ENCODE peak calls at places on chromosome 10, in seven cellular contexts. One of them, this sample, is unnamed.

GRCh38 chr10:28774051-28774995 is 97.0 kb downstream of the BAMBI start:
- DNase-seq in neural progenitor cell: peak
- DNase-seq in PC-9: no peak
- DNase-seq in PC-3: peak
- DNase-seq in fibroblast of lung: no peak
- DNase-seq in mammary epithelial cell: no peak
- DNase-seq in MM.1S: no peak
- DNase-seq in this sample: no peak

GRCh38 chr10:47452495-47453434 is 31.1 kb downstream of the ANXA8 start:
- DNase-seq in neural progenitor cell: no peak
- DNase-seq in PC-9: no peak
- DNase-seq in PC-3: no peak
- DNase-seq in fibroblast of lung: no peak
- DNase-seq in mammary epithelial cell: no peak
- DNase-seq in MM.1S: no peak
- DNase-seq in this sample: no peak

GRCh38 chr10:96283756-96284155 is 12.4 kb upstream of the BLNK start:
- DNase-seq in neural progenitor cell: no peak
- DNase-seq in PC-9: no peak
- DNase-seq in PC-3: no peak
- DNase-seq in fibroblast of lung: no peak
- DNase-seq in mammary epithelial cell: no peak
- DNase-seq in MM.1S: no peak
- DNase-seq in this sample: no peak

GRCh38 chr10:130495116-130495862 is 359.1 kb downstream of the GLRX3 start:
- DNase-seq in neural progenitor cell: no peak
- DNase-seq in PC-9: no peak
- DNase-seq in PC-3: no peak
- DNase-seq in fibroblast of lung: no peak
- DNase-seq in mammary epithelial cell: no peak
- DNase-seq in MM.1S: no peak
- DNase-seq in this sample: no peak

GRCh38 chr10:52566471-52567246 is 205.9 kb downstream of the MBL2 start:
- DNase-seq in neural progenitor cell: peak
- DNase-seq in PC-9: peak
- DNase-seq in PC-3: peak
- DNase-seq in fibroblast of lung: peak
- DNase-seq in mammary epithelial cell: peak
- DNase-seq in MM.1S: peak
- DNase-seq in this sample: no peak

GRCh38 chr10:33618196-33618595 is 283.7 kb upstream of the NRP1 start:
- DNase-seq in neural progenitor cell: no peak
- DNase-seq in PC-9: no peak
- DNase-seq in PC-3: no peak
- DNase-seq in fibroblast of lung: no peak
- DNase-seq in mammary epithelial cell: no peak
- DNase-seq in MM.1S: no peak
- DNase-seq in this sample: no peak

GRCh38 chr10:71547841-71548493 is 151.2 kb downstream of the CDH23 start:
- DNase-seq in neural progenitor cell: peak
- DNase-seq in PC-9: no peak
- DNase-seq in PC-3: no peak
- DNase-seq in fibroblast of lung: peak
- DNase-seq in mammary epithelial cell: no peak
- DNase-seq in MM.1S: no peak
- DNase-seq in this sample: no peak

GRCh38 chr10:59025981-59026730 is 150.3 kb upstream of the PHYHIPL start:
- DNase-seq in neural progenitor cell: no peak
- DNase-seq in PC-9: no peak
- DNase-seq in PC-3: no peak
- DNase-seq in fibroblast of lung: no peak
- DNase-seq in mammary epithelial cell: no peak
- DNase-seq in MM.1S: no peak
- DNase-seq in this sample: no peak

GRCh38 chr10:120394446-120394845 is 62.6 kb upstream of the PLPP4 start:
- DNase-seq in neural progenitor cell: no peak
- DNase-seq in PC-9: no peak
- DNase-seq in PC-3: no peak
- DNase-seq in fibroblast of lung: peak
- DNase-seq in mammary epithelial cell: no peak
- DNase-seq in MM.1S: no peak
- DNase-seq in this sample: no peak

GRCh38 chr10:120539076-120539475 is 82.0 kb downstream of the PLPP4 start:
- DNase-seq in neural progenitor cell: peak
- DNase-seq in PC-9: no peak
- DNase-seq in PC-3: no peak
- DNase-seq in fibroblast of lung: no peak
- DNase-seq in mammary epithelial cell: no peak
- DNase-seq in MM.1S: no peak
- DNase-seq in this sample: no peak

GRCh38 chr10:12042409-12042796 is 206 bp downstream of the UPF2 start:
- DNase-seq in neural progenitor cell: no peak
- DNase-seq in PC-9: no peak
- DNase-seq in PC-3: no peak
- DNase-seq in fibroblast of lung: peak
- DNase-seq in mammary epithelial cell: no peak
- DNase-seq in MM.1S: no peak
- DNase-seq in this sample: no peak

GRCh38 chr10:79374312-79375191 is 27.3 kb downstream of the PPIF start:
- DNase-seq in neural progenitor cell: peak
- DNase-seq in PC-9: peak
- DNase-seq in PC-3: peak
- DNase-seq in fibroblast of lung: peak
- DNase-seq in mammary epithelial cell: peak
- DNase-seq in MM.1S: peak
- DNase-seq in this sample: no peak

GRCh38 chr10:3173173-3173878 is 744 bp upstream of the PITRM1 start:
- DNase-seq in neural progenitor cell: no peak
- DNase-seq in PC-9: peak
- DNase-seq in PC-3: peak
- DNase-seq in fibroblast of lung: no peak
- DNase-seq in mammary epithelial cell: no peak
- DNase-seq in MM.1S: peak
- DNase-seq in this sample: no peak

GRCh38 chr10:98664329-98665042 is 217.8 kb upstream of the HPS1 start:
- DNase-seq in neural progenitor cell: peak
- DNase-seq in PC-9: no peak
- DNase-seq in PC-3: peak
- DNase-seq in fibroblast of lung: no peak
- DNase-seq in mammary epithelial cell: peak
- DNase-seq in MM.1S: peak
- DNase-seq in this sample: no peak

GRCh38 chr10:124959564-124959963 is 17.6 kb downstream of the ZRANB1 start:
- DNase-seq in neural progenitor cell: no peak
- DNase-seq in PC-9: no peak
- DNase-seq in PC-3: no peak
- DNase-seq in fibroblast of lung: no peak
- DNase-seq in mammary epithelial cell: no peak
- DNase-seq in MM.1S: no peak
- DNase-seq in this sample: no peak

GRCh38 chr10:34966440-34966839 is 123.7 kb downstream of the CUL2 start:
- DNase-seq in neural progenitor cell: no peak
- DNase-seq in PC-9: no peak
- DNase-seq in PC-3: peak
- DNase-seq in fibroblast of lung: peak
- DNase-seq in mammary epithelial cell: no peak
- DNase-seq in MM.1S: no peak
- DNase-seq in this sample: no peak

GRCh38 chr10:16626697-16627096 is 105.0 kb upstream of the C1QL3 start:
- DNase-seq in neural progenitor cell: peak
- DNase-seq in PC-9: no peak
- DNase-seq in PC-3: no peak
- DNase-seq in fibroblast of lung: no peak
- DNase-seq in mammary epithelial cell: no peak
- DNase-seq in MM.1S: no peak
- DNase-seq in this sample: no peak

GRCh38 chr10:65497837-65498236 is 1428.0 kb upstream of the LRRTM3 start:
- DNase-seq in neural progenitor cell: no peak
- DNase-seq in PC-9: no peak
- DNase-seq in PC-3: peak
- DNase-seq in fibroblast of lung: no peak
- DNase-seq in mammary epithelial cell: no peak
- DNase-seq in MM.1S: no peak
- DNase-seq in this sample: no peak

GRCh38 chr10:36679554-36679953 is 445.8 kb upstream of the ANKRD30A start:
- DNase-seq in neural progenitor cell: no peak
- DNase-seq in PC-9: no peak
- DNase-seq in PC-3: no peak
- DNase-seq in fibroblast of lung: no peak
- DNase-seq in mammary epithelial cell: no peak
- DNase-seq in MM.1S: no peak
- DNase-seq in this sample: no peak

GRCh38 chr10:122113161-122113944 is 124.4 kb downstream of the TACC2 start:
- DNase-seq in neural progenitor cell: peak
- DNase-seq in PC-9: peak
- DNase-seq in PC-3: peak
- DNase-seq in fibroblast of lung: peak
- DNase-seq in mammary epithelial cell: peak
- DNase-seq in MM.1S: no peak
- DNase-seq in this sample: no peak
- TF ChIP-seq EZH2 in neural progenitor cell: peak
- TF ChIP-seq EZH2 in PC-9: no peak
- TF ChIP-seq EZH2 in PC-3: no peak
- TF ChIP-seq EZH2 in fibroblast of lung: no peak
- TF ChIP-seq EZH2 in mammary epithelial cell: no peak
- TF ChIP-seq EZH2 in MM.1S: no peak
- TF ChIP-seq EZH2 in this sample: no peak

DNA sequence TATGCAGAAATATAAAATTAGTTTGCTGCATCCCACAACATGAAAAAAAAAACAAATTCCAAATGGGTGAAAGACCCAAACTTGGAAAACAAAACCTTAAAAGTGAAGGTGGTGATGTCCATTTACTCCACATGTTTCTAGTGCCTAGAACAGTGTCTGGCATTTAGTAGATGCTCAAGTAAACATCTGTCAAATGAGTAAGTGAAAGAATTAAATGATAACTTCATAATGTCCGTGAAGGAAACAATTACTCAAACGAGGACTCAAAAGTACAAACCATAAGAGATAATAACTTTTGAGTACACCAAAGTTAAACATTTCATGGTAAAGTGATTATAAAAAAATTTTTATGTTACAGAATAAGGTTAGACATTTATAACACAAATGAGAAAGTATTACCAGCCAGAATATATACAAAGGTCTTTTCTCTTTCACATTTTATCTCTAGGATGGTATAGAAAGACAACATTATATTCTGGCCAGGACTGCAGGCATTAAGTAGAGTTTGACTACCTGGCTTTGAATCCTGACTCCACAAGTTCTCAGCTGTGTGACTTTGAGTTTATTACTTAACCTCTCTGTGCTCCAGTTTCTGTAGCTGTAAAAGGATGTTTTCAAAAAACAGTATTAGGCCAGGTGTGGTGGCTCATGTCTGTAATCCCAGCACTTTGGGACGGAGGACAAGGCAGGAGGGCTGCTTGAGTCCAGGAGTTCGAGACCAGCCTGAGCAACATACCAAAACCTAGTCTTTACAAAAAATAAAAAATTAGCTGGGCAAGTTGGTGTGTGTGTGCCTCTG is 20.7 kb downstream of the NMT2 start:
- DNase-seq in neural progenitor cell: no peak
- DNase-seq in PC-9: no peak
- DNase-seq in PC-3: no peak
- DNase-seq in fibroblast of lung: no peak
- DNase-seq in mammary epithelial cell: no peak
- DNase-seq in MM.1S: no peak
- DNase-seq in this sample: no peak
- H3K27ac ChIP-seq in neural progenitor cell: no peak
- H3K27ac ChIP-seq in PC-9: no peak
- H3K27ac ChIP-seq in PC-3: no peak
- H3K27ac ChIP-seq in fibroblast of lung: no peak
- H3K27ac ChIP-seq in mammary epithelial cell: no peak
- H3K27ac ChIP-seq in MM.1S: no peak
- H3K27ac ChIP-seq in this sample: no peak

GRCh38 chr10:101219137-101219945 is 9.9 kb downstream of the LBX1 start:
- DNase-seq in neural progenitor cell: no peak
- DNase-seq in PC-9: no peak
- DNase-seq in PC-3: peak
- DNase-seq in fibroblast of lung: no peak
- DNase-seq in mammary epithelial cell: no peak
- DNase-seq in MM.1S: no peak
- DNase-seq in this sample: no peak
- TF ChIP-seq EZH2 in neural progenitor cell: peak
- TF ChIP-seq EZH2 in PC-9: no peak
- TF ChIP-seq EZH2 in PC-3: no peak
- TF ChIP-seq EZH2 in fibroblast of lung: peak
- TF ChIP-seq EZH2 in mammary epithelial cell: no peak
- TF ChIP-seq EZH2 in MM.1S: peak
- TF ChIP-seq EZH2 in this sample: no peak

GRCh38 chr10:44294726-44295412 is 90.0 kb downstream of the CXCL12 start:
- DNase-seq in neural progenitor cell: no peak
- DNase-seq in PC-9: no peak
- DNase-seq in PC-3: no peak
- DNase-seq in fibroblast of lung: no peak
- DNase-seq in mammary epithelial cell: no peak
- DNase-seq in MM.1S: no peak
- DNase-seq in this sample: no peak
- H3K27ac ChIP-seq in neural progenitor cell: no peak
- H3K27ac ChIP-seq in PC-9: no peak
- H3K27ac ChIP-seq in PC-3: no peak
- H3K27ac ChIP-seq in fibroblast of lung: peak
- H3K27ac ChIP-seq in mammary epithelial cell: no peak
- H3K27ac ChIP-seq in MM.1S: no peak
- H3K27ac ChIP-seq in this sample: no peak

DNA sequence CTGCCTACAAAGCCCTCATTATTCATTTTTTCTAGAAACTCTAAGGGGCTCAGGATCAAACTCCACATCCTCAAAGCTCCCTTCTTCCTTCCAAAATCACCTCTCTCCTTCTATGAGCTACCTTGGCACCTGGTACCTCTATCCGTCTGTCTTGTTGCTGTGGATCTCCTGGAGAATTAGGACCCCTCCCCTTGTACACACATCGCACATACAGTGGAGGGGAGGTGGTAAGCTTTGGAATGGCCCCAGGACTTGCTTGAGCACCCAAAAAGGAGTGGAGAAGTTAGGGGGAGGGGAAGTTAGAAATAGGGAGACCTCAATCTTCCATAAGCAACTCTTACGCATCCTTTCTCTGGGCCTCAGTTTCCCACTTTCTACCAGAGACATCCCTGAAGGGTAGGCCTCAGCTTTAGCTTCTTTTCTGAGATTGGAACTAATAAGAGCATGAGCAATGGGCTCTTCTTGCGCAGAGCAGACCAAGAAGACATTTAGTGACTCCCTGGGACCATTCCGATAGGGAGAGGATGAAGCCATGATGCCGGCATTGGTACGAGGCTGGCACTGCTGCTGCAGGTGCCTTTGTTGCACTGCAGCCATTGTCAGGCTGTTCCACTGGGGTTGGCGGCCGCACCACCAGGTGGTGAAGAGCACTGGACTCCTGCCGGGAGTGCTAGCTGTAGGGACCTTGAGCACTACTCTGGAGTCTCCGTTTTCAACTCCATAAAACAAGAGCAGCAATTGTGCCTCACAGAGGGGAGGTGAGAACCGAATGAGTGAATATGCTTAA is 4.5 kb downstream of the CYP26C1 start:
- DNase-seq in neural progenitor cell: no peak
- DNase-seq in PC-9: no peak
- DNase-seq in PC-3: no peak
- DNase-seq in fibroblast of lung: no peak
- DNase-seq in mammary epithelial cell: no peak
- DNase-seq in MM.1S: no peak
- DNase-seq in this sample: no peak
- TF ChIP-seq EZH2 in neural progenitor cell: no peak
- TF ChIP-seq EZH2 in PC-9: no peak
- TF ChIP-seq EZH2 in PC-3: no peak
- TF ChIP-seq EZH2 in fibroblast of lung: no peak
- TF ChIP-seq EZH2 in mammary epithelial cell: peak
- TF ChIP-seq EZH2 in MM.1S: no peak
- TF ChIP-seq EZH2 in this sample: no peak